ENCODE peak calls at places on chromosomes 5 and 9, in six cellular contexts. T is LHCN-M2, O is endothelial cell, V is NAMALWA, W is Ammon's horn, Q is SW480. K is an unnamed sample.

GRCh38 chr5:136886623-136887022 is 521.3 kb upstream of the TRPC7 start:
- DNase-seq in T (peak), O (no peak), V (no peak), W (no peak), Q (no peak), K (no peak)

GRCh38 chr9:35488566-35489312 is 1.2 kb upstream of the RUSC2 start:
- DNase-seq in T (no peak), O (no peak), V (no peak), W (no peak), Q (no peak), K (no peak)

GRCh38 chr5:73405691-73406090 is 42.9 kb downstream of the FOXD1 start:
- DNase-seq in T (no peak), O (no peak), V (no peak), W (no peak), Q (no peak), K (no peak)

GRCh38 chr5:66004216-66004615 is 77.8 kb downstream of the ERBIN start:
- DNase-seq in T (no peak), O (no peak), V (no peak), W (no peak), Q (no peak), K (no peak)

GRCh38 chr5:50749873-50750272 is 83.4 kb downstream of the PARP8 start:
- DNase-seq in T (no peak), O (no peak), V (no peak), W (no peak), Q (no peak), K (no peak)

GRCh38 chr9:127991017-127991756 is 10.4 kb upstream of the EEIG1 start:
- DNase-seq in T (peak), O (no peak), V (peak), W (no peak), Q (peak), K (no peak)

GRCh38 chr9:97740848-97741821 is 44.0 kb upstream of the XPA start:
- DNase-seq in T (no peak), O (peak), V (no peak), W (peak), Q (no peak), K (no peak)

GRCh38 chr9:15735083-15735974 is 182.5 kb downstream of the CCDC171 start:
- DNase-seq in T (peak), O (no peak), V (no peak), W (no peak), Q (no peak), K (no peak)

GRCh38 chr5:141871870-141872269 is 6.3 kb downstream of the PCDH1 start:
- DNase-seq in T (no peak), O (no peak), V (no peak), W (no peak), Q (no peak), K (no peak)

GRCh38 chr5:111748304-111748763 is 8.7 kb downstream of the NREP start:
- DNase-seq in T (peak), O (no peak), V (no peak), W (no peak), Q (peak), K (no peak)

GRCh38 chr5:157143127-157143959 is 678 bp upstream of the MED7 start:
- DNase-seq in T (peak), O (peak), V (peak), W (peak), Q (peak), K (peak)

GRCh38 chr5:114355086-114355830 is 6.6 kb upstream of the KCNN2 start:
- DNase-seq in T (no peak), O (no peak), V (no peak), W (peak), Q (no peak), K (no peak)

GRCh38 chr5:1152156-1152555 is 40.3 kb upstream of the SLC12A7 start:
- DNase-seq in T (no peak), O (no peak), V (no peak), W (no peak), Q (no peak), K (no peak)

GRCh38 chr5:42547146-42547545 is 123.9 kb downstream of the GHR start:
- DNase-seq in T (no peak), O (no peak), V (no peak), W (no peak), Q (no peak), K (no peak)

GRCh38 chr9:122011818-122012498 is 81.2 kb downstream of the TTLL11 start:
- DNase-seq in T (no peak), O (no peak), V (no peak), W (no peak), Q (no peak), K (no peak)

GRCh38 chr9:95874989-95875304 is 544 bp upstream of the ERCC6L2 start:
- DNase-seq in T (peak), O (peak), V (peak), W (peak), Q (peak), K (peak)

GRCh38 chr5:54296386-54296785 is 14.0 kb downstream of the ARL15 start:
- DNase-seq in T (no peak), O (no peak), V (no peak), W (no peak), Q (no peak), K (no peak)

K was measured in T follicular helper cell.